ENCODE peak calls at places on chromosomes 2 and 18, in seven cellular contexts. I is IMR-90, E is neuronal stem cell, Y is H9, A is H1, K is trophoblast cell, F is mesenchymal stem cell. M is an unnamed sample.
A peak's percentile ranks its signal among the peaks of the same experiment; 100 is the strongest.

GRCh38 chr2:42030196-42030759 is 17.5 kb upstream of the PKDCC start:
- DNase-seq in I (no peak), E (peak; percentile 90), Y (peak; percentile 57), A (no peak), K (no peak), F (no peak), M (peak; percentile 82)

GRCh38 chr2:151363709-151364108 is 6.3 kb downstream of the TNFAIP6 start:
- DNase-seq in I (no peak), E (no peak), Y (no peak), A (no peak), K (peak; percentile 38), F (no peak), M (no peak)

GRCh38 chr2:26758790-26759321 is 5.2 kb upstream of the SLC35F6 start:
- DNase-seq in I (peak; percentile 39), E (no peak), Y (no peak), A (no peak), K (no peak), F (peak; percentile 61), M (no peak)

GRCh38 chr18:41058351-41059125 is 896.5 kb upstream of the PIK3C3 start:
- DNase-seq in I (peak; percentile 34), E (no peak), Y (no peak), A (no peak), K (peak; percentile 15), F (no peak), M (no peak)

GRCh38 chr2:230737791-230738226 is 25.2 kb downstream of the CAB39 start:
- DNase-seq in I (no peak), E (no peak), Y (no peak), A (no peak), K (peak; percentile 96), F (no peak), M (no peak)

GRCh38 chr2:212939777-212940531 is 211.5 kb downstream of the IKZF2 start:
- DNase-seq in I (no peak), E (no peak), Y (peak; percentile 34), A (no peak), K (no peak), F (no peak), M (peak; percentile 50)

GRCh38 chr2:199219551-199219950 is 238.2 kb downstream of the SATB2 start:
- DNase-seq in I (no peak), E (no peak), Y (no peak), A (no peak), K (no peak), F (no peak), M (no peak)

GRCh38 chr2:193966590-193966989 is 1690.4 kb upstream of the SLC39A10 start:
- DNase-seq in I (peak; percentile 0), E (no peak), Y (no peak), A (no peak), K (peak; percentile 8), F (peak; percentile 53), M (peak; percentile 84)

GRCh38 chr2:113699048-113699447 is 57.4 kb downstream of the SLC35F5 start:
- DNase-seq in I (no peak), E (no peak), Y (no peak), A (no peak), K (no peak), F (no peak), M (no peak)

GRCh38 chr18:37429768-37430167 is 135.8 kb downstream of the CELF4 start:
- DNase-seq in I (no peak), E (no peak), Y (no peak), A (no peak), K (no peak), F (no peak), M (peak; percentile 48)

GRCh38 chr2:127464470-127465257 is 46.4 kb downstream of the PROC start:
- DNase-seq in I (no peak), E (no peak), Y (no peak), A (no peak), K (no peak), F (no peak), M (no peak)

GRCh38 chr2:222572264-222572721 is 83.6 kb downstream of the FARSB start:
- DNase-seq in I (no peak), E (no peak), Y (no peak), A (no peak), K (no peak), F (no peak), M (no peak)

GRCh38 chr18:395481-396250 is 104.8 kb downstream of the COLEC12 start:
- DNase-seq in I (peak; percentile 86), E (no peak), Y (no peak), A (no peak), K (peak; percentile 53), F (peak; percentile 81), M (no peak)

GRCh38 chr2:105778344-105778607 is 33.6 kb downstream of the NCK2 start:
- DNase-seq in I (no peak), E (no peak), Y (no peak), A (no peak), K (no peak), F (no peak), M (no peak)

DNA sequence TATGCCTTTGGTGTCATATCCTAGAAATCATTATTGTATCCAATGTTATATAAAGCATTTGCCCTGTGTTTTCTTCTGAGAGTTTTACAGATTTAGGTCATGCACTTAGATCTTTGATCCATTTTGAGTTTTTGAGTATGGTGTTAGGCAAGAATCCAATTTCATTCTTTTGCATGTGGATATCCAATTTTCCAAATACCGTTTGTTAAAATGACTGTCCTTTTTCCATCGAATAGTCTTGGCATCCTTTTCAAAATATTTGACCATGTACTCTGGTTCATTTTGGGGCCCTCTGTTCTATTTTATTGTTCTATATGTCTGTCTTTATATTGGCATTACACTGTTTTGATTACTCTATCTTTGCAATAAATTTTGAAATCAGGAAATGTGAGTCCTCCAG is 23.8 kb upstream of the KCNJ13 start:
- DNase-seq in I (no peak), E (no peak), Y (no peak), A (no peak), K (no peak), F (no peak), M (no peak)
- H3K9ac ChIP-seq in I (no peak overlapping the region), E (no peak overlapping the region), Y (no peak overlapping the region), A (no peak overlapping the region), K (no peak overlapping the region), F (no peak overlapping the region), M (no peak overlapping the region)

GRCh38 chr2:173347305-173348168 is 7.1 kb upstream of the CDCA7 start:
- DNase-seq in I (no peak), E (no peak), Y (no peak), A (no peak), K (no peak), F (no peak), M (peak; percentile 43)
- H3K18ac ChIP-seq in I (no peak overlapping the region), E (no peak overlapping the region), Y (no peak overlapping the region), A (no peak overlapping the region), K (no peak overlapping the region), F (no peak overlapping the region), M (no peak overlapping the region)

DNA sequence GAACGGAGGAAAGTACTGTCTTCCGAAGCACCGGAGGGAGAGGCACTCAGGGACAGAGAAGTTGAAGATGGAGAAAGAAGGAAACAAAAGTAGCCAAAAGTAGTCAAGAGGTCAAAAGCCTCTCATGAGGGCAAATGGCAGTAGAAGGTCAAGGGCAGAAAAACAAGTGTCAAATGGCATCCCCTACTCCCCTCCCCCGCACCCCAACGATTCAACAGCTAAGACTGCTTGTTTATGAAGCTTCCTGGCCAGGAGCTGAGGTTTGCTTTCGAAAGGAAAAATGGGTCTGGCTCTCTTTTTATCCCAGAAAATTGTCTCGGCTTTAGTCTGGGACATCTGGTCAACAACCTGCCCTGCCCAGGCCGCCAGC is 2.1 kb upstream of the TBR1 start:
- DNase-seq in I (no peak), E (peak; percentile 14), Y (no peak), A (no peak), K (no peak), F (no peak), M (no peak)
- H3K9ac ChIP-seq in I (no peak overlapping the region), E (no peak overlapping the region), Y (no peak overlapping the region), A (no peak overlapping the region), K (no peak overlapping the region), F (peak overlapping the region; percentile 65), M (no peak overlapping the region)

GRCh38 chr2:239129147-239129896 is 271.5 kb downstream of the HDAC4 start:
- DNase-seq in I (peak; percentile 18), E (no peak), Y (no peak), A (no peak), K (no peak), F (no peak), M (no peak)

GRCh38 chr2:239130041-239130440 is 270.8 kb downstream of the HDAC4 start:
- DNase-seq in I (no peak), E (no peak), Y (no peak), A (no peak), K (no peak), F (no peak), M (no peak)

GRCh38 chr2:239128706-239129105 is 272.1 kb downstream of the HDAC4 start:
- DNase-seq in I (no peak), E (no peak), Y (no peak), A (no peak), K (no peak), F (no peak), M (no peak)

GRCh38 chr2:239125726-239126675 is 274.8 kb downstream of the HDAC4 start:
- DNase-seq in I (no peak), E (no peak), Y (no peak), A (no peak), K (no peak), F (no peak), M (no peak)

DNA sequence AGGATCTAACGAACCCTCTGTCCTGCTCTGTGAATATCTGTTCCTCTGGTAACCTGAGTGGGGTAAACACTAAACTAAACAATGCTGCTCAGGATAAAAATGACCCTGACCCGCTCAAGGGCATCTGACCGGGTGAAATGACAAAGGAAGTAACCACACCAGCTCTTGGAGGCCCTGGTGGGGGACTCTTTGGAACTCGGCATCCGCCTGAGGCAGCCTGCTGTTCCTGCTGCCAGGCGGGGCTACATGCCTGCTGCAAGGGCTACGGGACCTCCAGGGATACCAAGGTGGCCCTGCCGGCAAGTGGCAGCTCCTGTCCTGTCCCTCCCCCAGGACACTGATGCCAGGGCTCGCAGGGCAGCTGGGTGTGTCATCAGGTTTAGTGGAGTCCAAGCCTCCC is 273.3 kb downstream of the HDAC4 start:
- DNase-seq in I (no peak), E (no peak), Y (no peak), A (no peak), K (no peak), F (no peak), M (no peak)
- H3K18ac ChIP-seq in I (no peak overlapping the region), E (peak overlapping the region; percentile 20), Y (no peak overlapping the region), A (no peak overlapping the region), K (no peak overlapping the region), F (no peak overlapping the region), M (no peak overlapping the region)

GRCh38 chr18:58362829-58363231 is 266.1 kb downstream of the ALPK2 start:
- DNase-seq in I (peak; percentile 51), E (no peak), Y (no peak), A (no peak), K (no peak), F (peak; percentile 51), M (no peak)
- H3K9ac ChIP-seq in I (no peak overlapping the region), E (no peak overlapping the region), Y (no peak overlapping the region), A (no peak overlapping the region), K (no peak overlapping the region), F (peak overlapping the region; percentile 88), M (no peak overlapping the region)